ENCODE peak calls at places on chromosomes 1 and 21, in ten cellular contexts. R is GM03348; Z is glutamatergic neuron; I is SHP77; P is amniotic epithelial cell; K is endothelial cell; S is stimulated activated CD8-positive, alpha-beta memory T cell treated with anti-CD3 and anti-CD28 coated beads, Interleukin-15, amount 100 ng/mL, for 24 hours; U is NCI-H1105; D is HS-27A; M is dermis blood vessel endothelial cell. N is an unnamed sample.

GRCh38 chr1:178798232-178798861 is 72.5 kb downstream of the ANGPTL1 start:
- DNase-seq in U (no peak), I (no peak), P (peak; percentile 24), D (no peak), Z (no peak), M (no peak), S (no peak), R (no peak), K (no peak), N (no peak)

GRCh38 chr1:230807551-230808267 is 60.5 kb downstream of the CAPN9 start:
- DNase-seq in Z (no peak), P (no peak), R (no peak), U (no peak), S (no peak), I (no peak), M (no peak), K (no peak), D (no peak), N (no peak)

GRCh38 chr1:41696381-41696780 is 211.9 kb upstream of the EDN2 start:
- DNase-seq in D (no peak), I (peak; percentile 56), M (no peak), Z (peak; percentile 76), S (no peak), R (no peak), K (no peak), U (no peak), P (no peak), N (no peak)

GRCh38 chr21:45509566-45510465 is 32.4 kb downstream of the SLC19A1 start:
- DNase-seq in D (no peak), Z (peak; percentile 25), M (no peak), K (no peak), S (no peak), R (no peak), U (no peak), P (no peak), I (no peak), N (no peak)

GRCh38 chr1:5744911-5745431 is 247.3 kb downstream of the NPHP4 start:
- DNase-seq in R (no peak), D (no peak), P (no peak), S (no peak), U (peak; percentile 83), Z (no peak), K (no peak), I (no peak), M (no peak), N (no peak)

GRCh38 chr1:169163059-169163458 is 56.6 kb downstream of the ATP1B1 start:
- DNase-seq in D (no peak), M (no peak), S (no peak), P (no peak), U (no peak), I (no peak), Z (no peak), R (no peak), K (no peak), N (peak; percentile 6)

GRCh38 chr1:238406098-238406497 is 515.4 kb upstream of the ZP4 start:
- DNase-seq in Z (no peak), D (no peak), R (no peak), S (no peak), K (no peak), P (no peak), I (no peak), U (no peak), M (no peak), N (no peak)

GRCh38 chr21:36881223-36881622 is 85.2 kb downstream of the HLCS start:
- DNase-seq in Z (no peak), S (no peak), R (no peak), U (no peak), D (no peak), M (peak; percentile 16), P (peak; percentile 16), I (no peak), K (no peak), N (no peak)

GRCh38 chr21:42243026-42243425 is 24.1 kb downstream of the ABCG1 start:
- DNase-seq in M (no peak), D (no peak), U (no peak), S (no peak), Z (no peak), P (no peak), R (no peak), I (no peak), K (no peak), N (no peak)

GRCh38 chr1:54597455-54598030 is 25.8 kb downstream of the FAM151A start:
- DNase-seq in U (no peak), K (no peak), I (no peak), D (no peak), S (no peak), Z (no peak), P (no peak), R (no peak), M (no peak), N (no peak)

GRCh38 chr1:21836010-21836409 is 23.9 kb downstream of the LDLRAD2 start:
- DNase-seq in U (no peak), R (no peak), M (no peak), P (no peak), D (no peak), K (no peak), I (no peak), S (no peak), Z (no peak), N (no peak)

GRCh38 chr1:203858055-203858454 is 3.3 kb upstream of the SNRPE start:
- DNase-seq in P (peak; percentile 71), Z (no peak), U (no peak), I (no peak), M (peak; percentile 54), S (no peak), R (peak; percentile 76), D (peak; percentile 82), K (no peak), N (no peak)

GRCh38 chr1:91790296-91790851 is 95.6 kb downstream of the TGFBR3 start:
- DNase-seq in R (no peak), K (no peak), Z (no peak), S (no peak), U (no peak), P (no peak), M (no peak), D (no peak), I (no peak), N (no peak)

GRCh38 chr1:15687446-15687845 is 3.3 kb downstream of the PLEKHM2 start:
- DNase-seq in D (no peak), Z (no peak), I (no peak), R (no peak), S (no peak), U (no peak), P (no peak), K (no peak), M (no peak), N (no peak)

GRCh38 chr1:192104852-192105251 is 53.4 kb upstream of the RGS18 start:
- DNase-seq in Z (no peak), R (peak; percentile 4), M (peak; percentile 96), P (peak; percentile 89), U (no peak), I (no peak), S (no peak), K (no peak), D (peak; percentile 55), N (no peak)

N was measured in cardiac muscle cell.